ENCODE peak calls at places on chromosomes 2 and 18, in ten cellular contexts. H, N, F, W, P, X, U, J, E and Q are unnamed samples.
A peak's percentile ranks its signal among the peaks of the same experiment; 100 is the strongest.

GRCh38 chr2:106120432-106120831 is 73.7 kb downstream of the UXS1 start:
- DNase-seq in H (peak; percentile 70), N (no peak), F (no peak), W (no peak), P (no peak), X (no peak), U (no peak), J (no peak), E (no peak), Q (no peak)

GRCh38 chr18:11005528-11005927 is 143.8 kb downstream of the PIEZO2 start:
- DNase-seq in H (peak; percentile 80), N (peak; percentile 86), F (peak; percentile 65), W (peak; percentile 16), P (peak; percentile 90), X (no peak), U (no peak), J (no peak), E (no peak), Q (peak; percentile 54)

GRCh38 chr2:59998324-59998723 is 555.1 kb downstream of the BCL11A start:
- DNase-seq in H (no peak), N (no peak), F (no peak), W (no peak), P (no peak), X (no peak), U (no peak), J (no peak), E (no peak), Q (no peak)

GRCh38 chr2:161230959-161231358 is 70.7 kb downstream of the TANK start:
- DNase-seq in H (no peak), N (no peak), F (no peak), W (no peak), P (no peak), X (no peak), U (no peak), J (no peak), E (no peak), Q (no peak)

GRCh38 chr2:195820373-195820772 is 163.3 kb downstream of the SLC39A10 start:
- DNase-seq in H (no peak), N (no peak), F (no peak), W (no peak), P (no peak), X (no peak), U (no peak), J (peak; percentile 4), E (no peak), Q (no peak)

GRCh38 chr2:173922760-173923159 is 42.4 kb downstream of the SP3 start:
- DNase-seq in H (no peak), N (no peak), F (no peak), W (no peak), P (no peak), X (no peak), U (no peak), J (no peak), E (no peak), Q (no peak)

GRCh38 chr2:11781624-11782023 is 35.2 kb downstream of the LPIN1 start:
- DNase-seq in H (no peak), N (no peak), F (no peak), W (no peak), P (no peak), X (no peak), U (no peak), J (no peak), E (no peak), Q (no peak)

GRCh38 chr18:52313213-52313612 is 26.8 kb upstream of the DCC start:
- DNase-seq in H (no peak), N (no peak), F (no peak), W (no peak), P (no peak), X (no peak), U (no peak), J (no peak), E (no peak), Q (no peak)

GRCh38 chr2:232523682-232524597 is 2.0 kb upstream of the CHRND start:
- DNase-seq in H (no peak), N (no peak), F (peak; percentile 32), W (peak; percentile 20), P (no peak), X (peak; percentile 29), U (no peak), J (no peak), E (no peak), Q (no peak)

GRCh38 chr2:161088658-161089350 is 71.4 kb upstream of the TANK start:
- DNase-seq in H (no peak), N (no peak), F (no peak), W (no peak), P (no peak), X (no peak), U (no peak), J (no peak), E (no peak), Q (no peak)

GRCh38 chr18:26555804-26556553 is 7.6 kb upstream of the KCTD1 start:
- DNase-seq in H (no peak), N (no peak), F (no peak), W (no peak), P (no peak), X (no peak), U (no peak), J (no peak), E (no peak), Q (no peak)

GRCh38 chr2:25587361-25587760 is 86.0 kb downstream of the DTNB start:
- DNase-seq in H (no peak), N (no peak), F (no peak), W (no peak), P (no peak), X (peak; percentile 78), U (no peak), J (no peak), E (no peak), Q (no peak)

DNA sequence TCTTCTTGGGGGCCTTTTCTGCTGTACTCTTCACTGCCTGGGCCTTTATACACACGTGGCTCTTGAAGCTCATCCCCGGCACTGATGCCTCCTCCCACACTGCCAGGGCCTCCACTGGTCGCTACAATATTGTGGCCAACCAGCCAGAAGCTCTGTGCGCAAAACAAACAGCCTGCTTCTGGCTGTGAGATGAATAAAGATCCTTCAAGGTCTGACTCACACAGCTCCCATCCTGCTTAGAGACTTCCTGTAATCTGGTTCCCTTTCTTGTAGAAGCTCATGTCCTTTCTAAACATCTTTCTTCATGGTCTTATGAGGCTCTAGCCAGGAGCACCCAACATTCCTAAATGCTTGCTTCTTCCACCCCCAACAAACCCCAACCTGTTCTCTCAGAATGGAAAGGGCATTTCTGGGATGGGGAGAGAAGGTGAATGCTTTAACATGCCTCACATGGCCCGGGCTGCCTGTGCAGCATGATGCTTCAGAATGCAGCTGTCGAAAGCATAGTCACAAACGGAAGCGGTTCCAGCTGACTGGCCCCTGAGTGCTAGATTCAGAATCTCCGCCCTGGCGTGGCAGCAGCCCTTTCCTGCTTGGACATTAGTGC is 24.6 kb downstream of the NRP2 start:
- DNase-seq in H (no peak), N (peak; percentile 85), F (no peak), W (peak; percentile 58), P (peak; percentile 94), X (peak; percentile 84), U (no peak), J (no peak), E (no peak), Q (peak; percentile 46)
- H3K4me1 ChIP-seq in H (peaks cover 7% of the 10 kb centered on the region), N (peaks cover 74% of the 10 kb centered on the region), F (peaks cover 87% of the 10 kb centered on the region), W (peaks cover 52% of the 10 kb centered on the region), P (no peaks in the 10 kb centered on the region), X (peaks cover 66% of the 10 kb centered on the region), U (peaks cover 43% of the 10 kb centered on the region), J (peaks cover under 1% of the 10 kb centered on the region), E (no peaks in the 10 kb centered on the region), Q (no peaks in the 10 kb centered on the region)

GRCh38 chr2:144937899-144938298 is 418.0 kb upstream of the ZEB2 start:
- DNase-seq in H (no peak), N (no peak), F (no peak), W (no peak), P (no peak), X (no peak), U (no peak), J (no peak), E (no peak), Q (no peak)
- H3K27ac ChIP-seq in H (no peak overlapping the region), N (peak overlapping the region; percentile 80), F (no peak overlapping the region), W (peak overlapping the region; percentile 35), P (peak overlapping the region; percentile 69), X (no peak overlapping the region), U (peak overlapping the region; percentile 50), J (no peak overlapping the region), E (no peak overlapping the region), Q (no peak overlapping the region)

GRCh38 chr18:59140287-59140885 is 702 bp downstream of the SEC11C start:
- DNase-seq in H (peak; percentile 35), N (peak; percentile 30), F (peak; percentile 28), W (peak; percentile 33), P (peak; percentile 64), X (no peak), U (no peak), J (no peak), E (peak; percentile 8), Q (peak; percentile 28)

GRCh38 chr18:59139615-59140286 is at the start of gene SEC11C:
- DNase-seq in H (peak; percentile 99), N (peak; percentile 98), F (peak; percentile 98), W (peak; percentile 97), P (peak; percentile 98), X (peak; percentile 99), U (peak; percentile 96), J (peak; percentile 95), E (peak; percentile 98), Q (peak; percentile 98)

GRCh38 chr18:59142274-59142673 is 2.6 kb downstream of the SEC11C start:
- DNase-seq in H (no peak), N (no peak), F (no peak), W (no peak), P (no peak), X (no peak), U (no peak), J (no peak), E (no peak), Q (no peak)

GRCh38 chr18:59143441-59143840 is 3.8 kb downstream of the SEC11C start:
- DNase-seq in H (no peak), N (no peak), F (no peak), W (no peak), P (no peak), X (no peak), U (no peak), J (no peak), E (no peak), Q (no peak)

GRCh38 chr18:59141294-59142068 is 1.8 kb downstream of the SEC11C start:
- DNase-seq in H (no peak), N (no peak), F (no peak), W (no peak), P (no peak), X (no peak), U (no peak), J (no peak), E (peak; percentile 17), Q (no peak)
- TF ChIP-seq POLR2A in H (peak; percentile 13), N (no peak), F (no peak), W (no peak), P (no peak), X (no peak), U (no peak), J (no peak), E (no peak), Q (peak; percentile 31)

GRCh38 chr2:217662984-217663602 is 339.7 kb downstream of the TNS1 start:
- DNase-seq in H (no peak), N (no peak), F (no peak), W (no peak), P (no peak), X (no peak), U (no peak), J (no peak), E (no peak), Q (no peak)
- H3K4me1 ChIP-seq in H (no peaks in the 10 kb centered on the region), N (peaks cover 12% of the 10 kb centered on the region), F (peaks cover 22% of the 10 kb centered on the region), W (no peaks in the 10 kb centered on the region), P (no peaks in the 10 kb centered on the region), X (peaks cover 16% of the 10 kb centered on the region), U (peaks cover 3% of the 10 kb centered on the region), J (no peaks in the 10 kb centered on the region), E (no peaks in the 10 kb centered on the region), Q (no peaks in the 10 kb centered on the region)

GRCh38 chr2:240237609-240238151 is 97.2 kb upstream of the OTOS start:
- DNase-seq in H (peak; percentile 86), N (peak; percentile 88), F (peak; percentile 69), W (no peak), P (peak; percentile 52), X (no peak), U (no peak), J (no peak), E (no peak), Q (peak; percentile 62)
- H3K27ac ChIP-seq in H (peak overlapping the region; percentile 77), N (peak overlapping the region; percentile 89), F (peak overlapping the region; percentile 52), W (no peak overlapping the region), P (no peak overlapping the region), X (no peak overlapping the region), U (peak overlapping the region; percentile 96), J (no peak overlapping the region), E (no peak overlapping the region), Q (peak overlapping the region; percentile 43)